ENCODE peak calls at places on chromosomes 16 and 17, in nine cellular contexts. M is NCI-H1092; B is stimulated activated CD4-positive, alpha-beta T cell treated with anti-CD3 and anti-CD28 coated beads, Interleukin-1b, Interleukin-23, amount 100 ng/mL, for 1 hour; A is kidney glomerular epithelial cell; X is GM12864; G is NCI-H460; J is renal cortical epithelial cell; T is RWPE1; K is stimulated activated CD8-positive, alpha-beta memory T cell treated with anti-CD3 and anti-CD28 coated beads, Interleukin-15, amount 100 ng/mL, for 24 hours. C is an unnamed sample.

GRCh38 chr17:53032861-53033271 is 789.9 kb upstream of the KIF2B start:
- DNase-seq in B (no peak), J (peak), K (no peak), T (peak), M (peak), A (peak), X (no peak), G (peak), C (peak)

GRCh38 chr17:17044846-17045561 is 2.7 kb downstream of the MPRIP start:
- DNase-seq in J (peak), M (no peak), B (no peak), G (no peak), K (no peak), X (peak), A (peak), T (no peak), C (peak)

GRCh38 chr16:720990-721764 is at the start of gene ANTKMT:
- DNase-seq in M (peak), T (peak), A (peak), G (peak), J (peak), B (peak), K (peak), X (no peak), C (peak)

GRCh38 chr16:13992322-13992721 is 72.4 kb downstream of the ERCC4 start:
- DNase-seq in K (no peak), T (no peak), A (no peak), J (no peak), B (no peak), X (no peak), G (no peak), M (no peak), C (no peak)

GRCh38 chr16:63690961-63691360 is 1430.9 kb downstream of the CDH11 start:
- DNase-seq in J (no peak), T (no peak), M (no peak), G (no peak), K (no peak), X (no peak), A (no peak), B (no peak), C (no peak)

GRCh38 chr16:969508-970378 is 1.0 kb downstream of the LMF1 start:
- DNase-seq in X (no peak), T (no peak), K (no peak), B (no peak), A (no peak), G (no peak), M (no peak), J (no peak), C (peak)

GRCh38 chr16:46789499-46790414 is 41.2 kb downstream of the C16orf87 start:
- DNase-seq in X (no peak), J (peak), A (peak), G (peak), B (peak), K (peak), T (peak), M (no peak), C (peak)

GRCh38 chr17:60321336-60322055 is 70.4 kb downstream of the USP32 start:
- DNase-seq in J (peak), X (no peak), G (no peak), K (no peak), T (no peak), A (peak), B (no peak), M (no peak), C (no peak)

GRCh38 chr17:15468142-15468541 is 721 bp upstream of the CDRT4 start:
- DNase-seq in A (no peak), M (no peak), J (no peak), X (no peak), K (no peak), T (no peak), G (no peak), B (no peak), C (no peak)

GRCh38 chr17:55163408-55163807 is 101.4 kb upstream of the HLF start:
- DNase-seq in A (no peak), G (no peak), T (no peak), K (no peak), M (no peak), J (no peak), X (no peak), B (no peak), C (no peak)

GRCh38 chr16:84509032-84509950 is 4.8 kb upstream of the MEAK7 start:
- DNase-seq in T (no peak), A (no peak), M (no peak), G (no peak), J (no peak), B (no peak), K (no peak), X (no peak), C (no peak)

GRCh38 chr17:27294689-27295630 is 1.0 kb downstream of the WSB1 start:
- DNase-seq in A (peak), K (no peak), B (no peak), M (no peak), T (peak), X (peak), J (peak), G (peak), C (peak)

GRCh38 chr16:19884021-19884485 is 595 bp downstream of the GPRC5B start:
- DNase-seq in J (no peak), B (no peak), K (no peak), M (no peak), X (no peak), T (no peak), G (no peak), A (no peak), C (no peak)

GRCh38 chr17:28242791-28243190 is 76.2 kb upstream of the TMEM97 start:
- DNase-seq in J (no peak), B (no peak), K (no peak), G (no peak), A (no peak), T (no peak), M (no peak), X (no peak), C (no peak)

GRCh38 chr16:84617068-84617630 is 729 bp downstream of the COTL1 start:
- DNase-seq in G (no peak), T (peak), X (no peak), M (no peak), K (no peak), A (no peak), J (no peak), B (no peak), C (no peak)

GRCh38 chr16:86585821-86586611 is 7.7 kb downstream of the FOXL1 start:
- DNase-seq in G (no peak), B (no peak), K (no peak), A (peak), X (no peak), J (peak), T (no peak), M (no peak), C (peak)

GRCh38 chr17:19508327-19508867 is 25.3 kb upstream of the SLC47A1 start:
- DNase-seq in B (peak), A (no peak), M (peak), J (no peak), G (no peak), X (no peak), K (peak), T (no peak), C (no peak)

GRCh38 chr16:12097523-12098428 is 121.2 kb downstream of the SNX29 start:
- DNase-seq in M (no peak), B (no peak), G (peak), A (no peak), J (peak), T (peak), K (no peak), X (no peak), C (peak)

GRCh38 chr16:15829460-15829859 is 27.4 kb downstream of the MYH11 start:
- DNase-seq in X (no peak), M (no peak), J (no peak), K (no peak), G (no peak), T (no peak), B (no peak), A (no peak), C (peak)

GRCh38 chr16:27721548-27722265 is 171.8 kb downstream of the KATNIP start:
- DNase-seq in K (no peak), A (no peak), M (no peak), G (no peak), B (no peak), J (no peak), X (no peak), T (no peak), C (peak)